ENCODE peak calls at places on chromosomes 4 and X, in eight cellular contexts. S, J, C, H, Y, F, E and O are unnamed samples.

GRCh38 chr4:38056024-38056685 is 96.0 kb downstream of the PTTG2 start:
- DNase-seq in S (no peak), J (no peak), C (no peak), H (no peak), Y (no peak), F (no peak), E (no peak), O (no peak)

GRCh38 chr4:93710847-93711430 is 117.6 kb upstream of the ATOH1 start:
- DNase-seq in S (no peak), J (no peak), C (no peak), H (no peak), Y (no peak), F (no peak), E (no peak), O (peak)

GRCh38 chrX:30618160-30618765 is 35.0 kb upstream of the GK start:
- DNase-seq in S (no peak), J (peak), C (no peak), H (peak), Y (no peak), F (no peak), E (no peak), O (no peak)

GRCh38 chr4:24076811-24077210 is 187.0 kb upstream of the PPARGC1A start:
- DNase-seq in S (no peak), J (no peak), C (no peak), H (no peak), Y (no peak), F (no peak), E (no peak), O (no peak)

GRCh38 chrX:105564536-105564935 is 257.8 kb upstream of the NRK start:
- DNase-seq in S (no peak), J (no peak), C (peak), H (peak), Y (no peak), F (peak), E (no peak), O (no peak)

GRCh38 chr4:169649545-169650226 is 29.3 kb downstream of the CLCN3 start:
- DNase-seq in S (peak), J (no peak), C (no peak), H (no peak), Y (no peak), F (no peak), E (no peak), O (no peak)

GRCh38 chr4:128649575-128650205 is 159.8 kb upstream of the JADE1 start:
- DNase-seq in S (no peak), J (no peak), C (no peak), H (peak), Y (no peak), F (no peak), E (no peak), O (no peak)

GRCh38 chr4:71333960-71334951 is 4.6 kb upstream of the SLC4A4 start:
- DNase-seq in S (peak), J (no peak), C (no peak), H (peak), Y (no peak), F (no peak), E (no peak), O (no peak)

GRCh38 chrX:13897571-13897970 is 80.7 kb upstream of the GPM6B start:
- DNase-seq in S (no peak), J (no peak), C (no peak), H (no peak), Y (no peak), F (no peak), E (no peak), O (no peak)

GRCh38 chr4:174928575-174929253 is 10.6 kb downstream of the ADAM29 start:
- DNase-seq in S (no peak), J (peak), C (no peak), H (peak), Y (no peak), F (no peak), E (no peak), O (no peak)

GRCh38 chr4:2071912-2072867 is 13.1 kb downstream of the NAT8L start:
- DNase-seq in S (peak), J (no peak), C (no peak), H (no peak), Y (no peak), F (no peak), E (no peak), O (no peak)

GRCh38 chr4:1309261-1310010 is 19.7 kb downstream of the MAEA start:
- DNase-seq in S (peak), J (peak), C (peak), H (no peak), Y (peak), F (peak), E (peak), O (peak)

GRCh38 chr4:77861500-77861899 is 1.1 kb upstream of the MRPL1 start:
- DNase-seq in S (no peak), J (peak), C (no peak), H (peak), Y (no peak), F (no peak), E (no peak), O (no peak)

GRCh38 chr4:108398836-108399235 is 221.5 kb upstream of the RPL34 start:
- DNase-seq in S (no peak), J (no peak), C (no peak), H (no peak), Y (no peak), F (no peak), E (no peak), O (no peak)

GRCh38 chr4:53507671-53508286 is 83.5 kb downstream of the LNX1 start:
- DNase-seq in S (no peak), J (no peak), C (no peak), H (peak), Y (no peak), F (no peak), E (no peak), O (no peak)

GRCh38 chr4:7398788-7399432 is 35.8 kb downstream of the PSAPL1 start:
- DNase-seq in S (no peak), J (no peak), C (no peak), H (no peak), Y (no peak), F (no peak), E (no peak), O (no peak)

GRCh38 chrX:19799319-19800182 is 87.8 kb downstream of the SH3KBP1 start:
- DNase-seq in S (no peak), J (peak), C (no peak), H (peak), Y (no peak), F (no peak), E (no peak), O (no peak)